ENCODE peak calls at places on chromosomes 16 and 17, in seven cellular contexts. L, H, U, T, Y, A and Z are unnamed samples.

GRCh38 chr17:48155889-48156670 is 48.5 kb downstream of the SNX11 start:
- DNase-seq in L (no peak), H (no peak), U (no peak), T (no peak), Y (no peak), A (no peak), Z (no peak)

GRCh38 chr16:9092963-9093477 is 1.6 kb downstream of the HAPSTR1 start:
- DNase-seq in L (no peak), H (no peak), U (no peak), T (no peak), Y (no peak), A (no peak), Z (peak)

GRCh38 chr16:84553873-84554399 is 49.5 kb upstream of the MEAK7 start:
- DNase-seq in L (no peak), H (no peak), U (no peak), T (no peak), Y (no peak), A (no peak), Z (no peak)

GRCh38 chr16:85720319-85720637 is 30.6 kb downstream of the C16orf74 start:
- DNase-seq in L (no peak), H (no peak), U (no peak), T (peak), Y (no peak), A (no peak), Z (no peak)

GRCh38 chr17:75130632-75131277 is 787 bp downstream of the NT5C start:
- DNase-seq in L (no peak), H (peak), U (peak), T (peak), Y (no peak), A (peak), Z (peak)

GRCh38 chr17:9038380-9038779 is 17.1 kb downstream of the NTN1 start:
- DNase-seq in L (no peak), H (no peak), U (no peak), T (no peak), Y (no peak), A (no peak), Z (no peak)

GRCh38 chr17:74545456-74546230 is at the start of gene CD300C:
- DNase-seq in L (no peak), H (no peak), U (peak), T (peak), Y (no peak), A (no peak), Z (peak)

GRCh38 chr17:6495450-6496115 is 51.3 kb downstream of the PIMREG start:
- DNase-seq in L (no peak), H (no peak), U (no peak), T (no peak), Y (no peak), A (no peak), Z (no peak)

GRCh38 chr17:57657211-57657610 is 87.9 kb downstream of the CCDC182 start:
- DNase-seq in L (no peak), H (no peak), U (no peak), T (no peak), Y (no peak), A (no peak), Z (no peak)

GRCh38 chr17:81515530-81516041 is 3.0 kb upstream of the ACTG1 start:
- DNase-seq in L (no peak), H (no peak), U (no peak), T (no peak), Y (no peak), A (no peak), Z (no peak)

GRCh38 chr17:76995352-76996105 is 127.3 kb downstream of the MGAT5B start:
- DNase-seq in L (no peak), H (no peak), U (no peak), T (no peak), Y (no peak), A (no peak), Z (no peak)

GRCh38 chr17:28221751-28222414 is 97.1 kb upstream of the TMEM97 start:
- DNase-seq in L (no peak), H (no peak), U (no peak), T (no peak), Y (no peak), A (peak), Z (no peak)

GRCh38 chr16:4232541-4233386 is 9.1 kb downstream of the SRL start:
- DNase-seq in L (no peak), H (no peak), U (no peak), T (no peak), Y (no peak), A (no peak), Z (peak)

GRCh38 chr16:79801550-79802090 is 201.1 kb upstream of the MAF start:
- DNase-seq in L (no peak), H (no peak), U (no peak), T (no peak), Y (no peak), A (no peak), Z (no peak)

GRCh38 chr17:47695664-47696376 is 1.9 kb downstream of the TBKBP1 start:
- DNase-seq in L (no peak), H (peak), U (no peak), T (no peak), Y (no peak), A (no peak), Z (no peak)

GRCh38 chr16:5422643-5423496 is 325.3 kb upstream of the EEF2KMT start:
- DNase-seq in L (no peak), H (no peak), U (no peak), T (no peak), Y (no peak), A (no peak), Z (no peak)

GRCh38 chr17:82775033-82775823 is 23.4 kb downstream of the TBCD start:
- DNase-seq in L (no peak), H (peak), U (no peak), T (peak), Y (no peak), A (peak), Z (peak)

GRCh38 chr17:149897-150575 is 12.7 kb downstream of the SCGB1C2 start:
- DNase-seq in L (no peak), H (no peak), U (no peak), T (peak), Y (no peak), A (no peak), Z (no peak)

GRCh38 chr16:1706386-1707192 is 594 bp downstream of the MAPK8IP3 start:
- DNase-seq in L (peak), H (peak), U (no peak), T (no peak), Y (no peak), A (peak), Z (peak)

GRCh38 chr16:67666032-67666537 is 465 bp downstream of the ENKD1 start:
- DNase-seq in L (no peak), H (no peak), U (peak), T (peak), Y (no peak), A (peak), Z (peak)

GRCh38 chr17:75652934-75653549 is 13.9 kb downstream of the RECQL5 start:
- DNase-seq in L (no peak), H (peak), U (peak), T (no peak), Y (no peak), A (peak), Z (no peak)

GRCh38 chr16:3490911-3491629 is 4.2 kb downstream of the C16orf90 start:
- DNase-seq in L (no peak), H (peak), U (no peak), T (no peak), Y (peak), A (no peak), Z (no peak)

GRCh38 chr16:65305588-65305987 is 183.7 kb upstream of the CDH11 start:
- DNase-seq in L (no peak), H (no peak), U (no peak), T (no peak), Y (no peak), A (no peak), Z (peak)

GRCh38 chr16:74605746-74606520 is 981 bp downstream of the GLG1 start:
- DNase-seq in L (no peak), H (no peak), U (no peak), T (no peak), Y (no peak), A (peak), Z (no peak)

GRCh38 chr17:67232441-67232840 is 12.6 kb downstream of the HELZ start:
- DNase-seq in L (no peak), H (no peak), U (no peak), T (no peak), Y (no peak), A (no peak), Z (no peak)

GRCh38 chr17:6755731-6756184 is at the start of gene XAF1:
- DNase-seq in L (peak), H (no peak), U (peak), T (peak), Y (peak), A (peak), Z (peak)

GRCh38 chr17:80443916-80444708 is 29.1 kb downstream of the ENDOV start:
- DNase-seq in L (no peak), H (no peak), U (no peak), T (no peak), Y (no peak), A (no peak), Z (no peak)

GRCh38 chr16:87047221-87048037 is 269.8 kb downstream of the C16orf95 start:
- DNase-seq in L (no peak), H (no peak), U (no peak), T (no peak), Y (no peak), A (peak), Z (no peak)